ENCODE peak calls at places on chromosomes 11 and 22, in six cellular contexts. Z is mesenchymal stem cell, R is neuronal stem cell, D is IMR-90, U is H9, N is H1. Y is an unnamed sample.

GRCh38 chr22:47163876-47164513 is 401.5 kb downstream of the TBC1D22A start:
- DNase-seq in Z (no peak), R (no peak), D (no peak), U (peak; percentile 26), N (no peak), Y (no peak)

GRCh38 chr11:26278354-26278753 is 53.6 kb upstream of the ANO3 start:
- DNase-seq in Z (no peak), R (no peak), D (no peak), U (no peak), N (no peak), Y (no peak)

GRCh38 chr22:42473484-42474193 is 41.4 kb upstream of the NFAM1 start:
- DNase-seq in Z (peak; percentile 74), R (peak; percentile 47), D (peak; percentile 63), U (no peak), N (no peak), Y (peak; percentile 72)

GRCh38 chr11:68398870-68399865 is 61.4 kb upstream of the PPP6R3 start:
- DNase-seq in Z (no peak), R (no peak), D (no peak), U (no peak), N (no peak), Y (no peak)

GRCh38 chr11:84471501-84471900 is 1155.6 kb downstream of the DLG2 start:
- DNase-seq in Z (no peak), R (no peak), D (no peak), U (no peak), N (no peak), Y (no peak)

GRCh38 chr22:42635531-42635930 is 4.9 kb downstream of the ATP5MGL start:
- DNase-seq in Z (peak; percentile 93), R (no peak), D (peak; percentile 90), U (no peak), N (no peak), Y (no peak)

GRCh38 chr11:125062931-125063428 is at the start of gene SLC37A2:
- DNase-seq in Z (peak; percentile 72), R (peak; percentile 62), D (peak; percentile 54), U (peak; percentile 71), N (no peak), Y (peak; percentile 75)

GRCh38 chr11:124917115-124917637 is 1.9 kb upstream of the HEPN1 start:
- DNase-seq in Z (peak; percentile 64), R (no peak), D (peak; percentile 89), U (no peak), N (no peak), Y (peak; percentile 27)

GRCh38 chr11:57604289-57605010 is 7.0 kb downstream of the SERPING1 start:
- DNase-seq in Z (no peak), R (no peak), D (no peak), U (no peak), N (no peak), Y (peak; percentile 15)

GRCh38 chr11:2883717-2884423 is 1.7 kb downstream of the CDKN1C start:
- DNase-seq in Z (peak; percentile 38), R (no peak), D (no peak), U (no peak), N (no peak), Y (no peak)
- H3K9ac ChIP-seq in Z (peak overlapping the region; percentile 80), R (peak overlapping the region; percentile 79), D (peak overlapping the region; percentile 58), U (no peak overlapping the region), N (no peak overlapping the region), Y (peak overlapping the region; percentile 68)

GRCh38 chr11:123569387-123569786 is 85.0 kb downstream of the SCN3B start:
- DNase-seq in Z (no peak), R (no peak), D (no peak), U (no peak), N (no peak), Y (no peak)

GRCh38 chr11:123567466-123567865 is 87.0 kb downstream of the SCN3B start:
- DNase-seq in Z (no peak), R (no peak), D (no peak), U (no peak), N (no peak), Y (no peak)

GRCh38 chr11:123568367-123568870 is 86.0 kb downstream of the SCN3B start:
- DNase-seq in Z (no peak), R (no peak), D (no peak), U (no peak), N (no peak), Y (no peak)

GRCh38 chr11:123573291-123573690 is 81.1 kb downstream of the SCN3B start:
- DNase-seq in Z (no peak), R (no peak), D (no peak), U (no peak), N (no peak), Y (no peak)

DNA sequence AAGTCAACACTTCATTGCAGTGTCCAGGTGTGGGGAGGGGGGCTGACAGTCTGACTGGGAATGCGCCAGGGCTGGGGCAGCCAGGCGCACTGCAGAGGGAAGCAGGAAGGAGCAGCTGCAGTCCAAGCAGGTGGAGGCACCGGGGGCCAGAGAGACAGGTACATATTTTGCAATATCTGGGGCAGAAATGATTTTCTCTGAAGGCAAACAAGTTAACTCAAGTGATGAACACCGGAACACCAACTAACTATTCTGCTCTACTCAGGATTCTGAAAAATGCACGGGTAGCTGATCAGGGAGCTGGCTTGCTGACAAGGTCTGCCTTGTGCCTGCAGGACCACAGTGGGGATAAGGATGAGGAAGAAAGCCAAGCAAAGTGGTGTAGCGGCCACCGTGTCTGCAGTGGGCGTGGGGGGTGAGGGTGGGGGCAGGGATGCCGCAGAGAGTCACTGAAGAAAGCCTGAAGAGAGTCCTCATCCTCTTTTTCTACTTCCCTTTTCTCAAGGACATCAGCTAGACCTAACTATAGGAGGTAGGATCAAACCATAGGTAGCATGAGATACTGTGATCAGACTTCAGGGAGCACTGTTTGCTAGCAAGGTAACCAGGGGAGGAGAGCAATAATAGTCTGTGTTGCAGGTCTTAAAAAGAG is 83.4 kb downstream of the SCN3B start:
- DNase-seq in Z (no peak), R (no peak), D (no peak), U (no peak), N (no peak), Y (no peak)
- H3K4me1 ChIP-seq in Z (no peaks in the 10 kb centered on the region), R (peaks cover 3% of the 10 kb centered on the region), D (no peaks in the 10 kb centered on the region), U (peaks cover 7% of the 10 kb centered on the region), N (no peaks in the 10 kb centered on the region), Y (no peaks in the 10 kb centered on the region)

GRCh38 chr22:30804626-30805025 is 110.0 kb downstream of the OSBP2 start:
- DNase-seq in Z (no peak), R (no peak), D (no peak), U (no peak), N (no peak), Y (no peak)
- H2BK15ac ChIP-seq in Z (no peak overlapping the region), R (no peak overlapping the region), D (no peak overlapping the region), U (no peak overlapping the region), N (no peak overlapping the region), Y (no peak overlapping the region)

GRCh38 chr11:118908264-118908663 is 17.5 kb downstream of the BCL9L start:
- DNase-seq in Z (no peak), R (no peak), D (no peak), U (no peak), N (no peak), Y (no peak)
- H3K9ac ChIP-seq in Z (peak overlapping the region; percentile 39), R (no peak overlapping the region), D (no peak overlapping the region), U (no peak overlapping the region), N (no peak overlapping the region), Y (peak overlapping the region; percentile 1)

GRCh38 chr22:20588843-20589581 is 81.6 kb downstream of the MED15 start:
- DNase-seq in Z (no peak), R (no peak), D (no peak), U (no peak), N (no peak), Y (no peak)
- H3K4me1 ChIP-seq in Z (peaks cover 19% of the 10 kb centered on the region), R (no peaks in the 10 kb centered on the region), D (no peaks in the 10 kb centered on the region), U (no peaks in the 10 kb centered on the region), N (peaks cover 5% of the 10 kb centered on the region), Y (no peaks in the 10 kb centered on the region)

GRCh38 chr11:73750238-73750637 is 10.6 kb downstream of the RAB6A start:
- DNase-seq in Z (no peak), R (no peak), D (no peak), U (no peak), N (no peak), Y (no peak)

GRCh38 chr11:73749118-73749517 is 11.8 kb downstream of the RAB6A start:
- DNase-seq in Z (no peak), R (no peak), D (no peak), U (no peak), N (no peak), Y (no peak)

GRCh38 chr11:73746701-73747100 is 14.2 kb downstream of the RAB6A start:
- DNase-seq in Z (no peak), R (no peak), D (no peak), U (no peak), N (no peak), Y (no peak)

GRCh38 chr11:73748300-73748699 is 12.6 kb downstream of the RAB6A start:
- DNase-seq in Z (no peak), R (no peak), D (no peak), U (no peak), N (no peak), Y (no peak)

GRCh38 chr11:73747762-73748161 is 13.1 kb downstream of the RAB6A start:
- DNase-seq in Z (no peak), R (no peak), D (no peak), U (no peak), N (no peak), Y (no peak)
- H2BK15ac ChIP-seq in Z (no peak overlapping the region), R (no peak overlapping the region), D (no peak overlapping the region), U (no peak overlapping the region), N (no peak overlapping the region), Y (no peak overlapping the region)